ENCODE peak calls at places on chromosomes 1 and 21, in four cellular contexts. One of them, this sample, is unnamed.

GRCh38 chr1:17874231-17874630 is 119.1 kb downstream of the ACTL8 start:
- DNase-seq in stomach: no peak
- DNase-seq in IMR-90: peak; percentile 94
- DNase-seq in transverse colon: no peak
- DNase-seq in this sample: peak; percentile 97

GRCh38 chr1:185864889-185865288 is 130.7 kb downstream of the HMCN1 start:
- DNase-seq in transverse colon: no peak
- DNase-seq in IMR-90: peak; percentile 97
- DNase-seq in stomach: no peak
- DNase-seq in this sample: peak; percentile 78

GRCh38 chr21:16069713-16070112 is 339.9 kb downstream of the USP25 start:
- DNase-seq in transverse colon: no peak
- DNase-seq in IMR-90: peak; percentile 31
- DNase-seq in stomach: no peak
- DNase-seq in this sample: peak; percentile 10

GRCh38 chr1:85576256-85576641 is 4.3 kb upstream of the CCN1 start:
- DNase-seq in IMR-90: no peak
- DNase-seq in transverse colon: no peak
- DNase-seq in stomach: no peak
- DNase-seq in this sample: no peak

GRCh38 chr1:201593200-201593828 is 54.4 kb downstream of the NAV1 start:
- DNase-seq in stomach: no peak
- DNase-seq in transverse colon: peak; percentile 44
- DNase-seq in IMR-90: peak; percentile 97
- DNase-seq in this sample: peak; percentile 100

GRCh38 chr1:76075877-76076276 is 1.3 kb downstream of the ST6GALNAC3 start:
- DNase-seq in IMR-90: peak; percentile 9
- DNase-seq in stomach: no peak
- DNase-seq in transverse colon: no peak
- DNase-seq in this sample: no peak

GRCh38 chr1:37877991-37878544 is 18.7 kb upstream of the MTF1 start:
- DNase-seq in transverse colon: no peak
- DNase-seq in IMR-90: no peak
- DNase-seq in stomach: no peak
- DNase-seq in this sample: no peak

GRCh38 chr1:38029725-38030511 is 16.7 kb downstream of the POU3F1 start:
- DNase-seq in IMR-90: peak; percentile 62
- DNase-seq in stomach: no peak
- DNase-seq in transverse colon: peak; percentile 21
- DNase-seq in this sample: peak; percentile 49

GRCh38 chr1:232968965-232969364 is 18.6 kb downstream of the NTPCR start:
- DNase-seq in stomach: peak; percentile 58
- DNase-seq in IMR-90: peak; percentile 74
- DNase-seq in transverse colon: no peak
- DNase-seq in this sample: peak; percentile 51

GRCh38 chr1:162690672-162691434 is 58.6 kb downstream of the DDR2 start:
- DNase-seq in transverse colon: peak; percentile 35
- DNase-seq in stomach: no peak
- DNase-seq in IMR-90: peak; percentile 93
- DNase-seq in this sample: peak; percentile 97

GRCh38 chr1:53686371-53687267 is 52.3 kb downstream of the GLIS1 start:
- DNase-seq in stomach: no peak
- DNase-seq in transverse colon: no peak
- DNase-seq in IMR-90: peak; percentile 62
- DNase-seq in this sample: no peak

GRCh38 chr21:34335316-34335715 is 28.5 kb upstream of the KCNE2 start:
- DNase-seq in IMR-90: no peak
- DNase-seq in stomach: no peak
- DNase-seq in transverse colon: no peak
- DNase-seq in this sample: peak; percentile 89

GRCh38 chr1:160428655-160429054 is 28.3 kb downstream of the VANGL2 start:
- DNase-seq in IMR-90: peak; percentile 47
- DNase-seq in transverse colon: peak; percentile 75
- DNase-seq in stomach: peak; percentile 66
- DNase-seq in this sample: peak; percentile 40

GRCh38 chr1:25742316-25742715 is 57.7 kb upstream of the SELENON start:
- DNase-seq in stomach: no peak
- DNase-seq in IMR-90: no peak
- DNase-seq in transverse colon: no peak
- DNase-seq in this sample: no peak

GRCh38 chr1:89884718-89885596 is 64.1 kb downstream of the LRRC8D start:
- DNase-seq in IMR-90: peak; percentile 69
- DNase-seq in transverse colon: no peak
- DNase-seq in stomach: no peak
- DNase-seq in this sample: no peak

GRCh38 chr21:45109831-45110492 is 35.6 kb downstream of the ADARB1 start:
- DNase-seq in transverse colon: peak; percentile 52
- DNase-seq in IMR-90: no peak
- DNase-seq in stomach: no peak
- DNase-seq in this sample: no peak

GRCh38 chr1:32798191-32798590 is 19.0 kb downstream of the YARS1 start:
- DNase-seq in IMR-90: peak; percentile 84
- DNase-seq in stomach: no peak
- DNase-seq in transverse colon: no peak
- DNase-seq in this sample: no peak

GRCh38 chr1:54800899-54801759 is at the start of gene TTC22:
- DNase-seq in IMR-90: no peak
- DNase-seq in transverse colon: peak; percentile 88
- DNase-seq in stomach: peak; percentile 83
- DNase-seq in this sample: no peak

GRCh38 chr21:18499761-18500376 is 96.3 kb upstream of the TMPRSS15 start:
- DNase-seq in stomach: peak; percentile 40
- DNase-seq in transverse colon: peak; percentile 12
- DNase-seq in IMR-90: peak; percentile 13
- DNase-seq in this sample: peak; percentile 4

GRCh38 chr1:156383023-156383422 is 14.0 kb downstream of the RHBG start:
- DNase-seq in transverse colon: peak; percentile 60
- DNase-seq in IMR-90: peak; percentile 51
- DNase-seq in stomach: peak; percentile 71
- DNase-seq in this sample: peak; percentile 42

GRCh38 chr1:22851517-22851916 is 121.1 kb downstream of the LACTBL1 start:
- DNase-seq in IMR-90: no peak
- DNase-seq in transverse colon: no peak
- DNase-seq in stomach: no peak
- DNase-seq in this sample: no peak

GRCh38 chr1:45348609-45348965 is 8.3 kb upstream of the MUTYH start:
- DNase-seq in transverse colon: no peak
- DNase-seq in stomach: no peak
- DNase-seq in IMR-90: no peak
- DNase-seq in this sample: no peak

GRCh38 chr1:227343727-227344551 is 25.6 kb upstream of the CDC42BPA start:
- DNase-seq in IMR-90: peak; percentile 96
- DNase-seq in transverse colon: no peak
- DNase-seq in stomach: no peak
- DNase-seq in this sample: peak; percentile 95

GRCh38 chr1:9539829-9540550 is 725 bp downstream of the SLC25A33 start:
- DNase-seq in transverse colon: peak; percentile 58
- DNase-seq in stomach: peak; percentile 57
- DNase-seq in IMR-90: peak; percentile 21
- DNase-seq in this sample: peak; percentile 46

GRCh38 chr1:234007684-234008083 is 103.2 kb downstream of the SLC35F3 start:
- DNase-seq in transverse colon: no peak
- DNase-seq in IMR-90: no peak
- DNase-seq in stomach: no peak
- DNase-seq in this sample: no peak

GRCh38 chr21:34881894-34882371 is 167.2 kb downstream of the RUNX1 start:
- DNase-seq in stomach: no peak
- DNase-seq in transverse colon: no peak
- DNase-seq in IMR-90: peak; percentile 92
- DNase-seq in this sample: peak; percentile 81

GRCh38 chr1:43913051-43913501 is 20.5 kb upstream of the ARTN start:
- DNase-seq in IMR-90: no peak
- DNase-seq in stomach: no peak
- DNase-seq in transverse colon: peak; percentile 69
- DNase-seq in this sample: no peak
- H3K4me3 ChIP-seq in IMR-90: no peak overlapping the region
- H3K4me3 ChIP-seq in stomach: no peak overlapping the region
- H3K4me3 ChIP-seq in transverse colon: no peak overlapping the region
- H3K4me3 ChIP-seq in this sample: no peak overlapping the region

GRCh38 chr1:26994772-26995625 is 1.5 kb downstream of the TRNP1 start:
- DNase-seq in IMR-90: no peak
- DNase-seq in stomach: no peak
- DNase-seq in transverse colon: no peak
- DNase-seq in this sample: no peak
- H3K4me3 ChIP-seq in IMR-90: peak overlapping the region; percentile 95
- H3K4me3 ChIP-seq in stomach: peak overlapping the region; percentile 87
- H3K4me3 ChIP-seq in transverse colon: peak overlapping the region; percentile 45
- H3K4me3 ChIP-seq in this sample: peak overlapping the region; percentile 81

DNA sequence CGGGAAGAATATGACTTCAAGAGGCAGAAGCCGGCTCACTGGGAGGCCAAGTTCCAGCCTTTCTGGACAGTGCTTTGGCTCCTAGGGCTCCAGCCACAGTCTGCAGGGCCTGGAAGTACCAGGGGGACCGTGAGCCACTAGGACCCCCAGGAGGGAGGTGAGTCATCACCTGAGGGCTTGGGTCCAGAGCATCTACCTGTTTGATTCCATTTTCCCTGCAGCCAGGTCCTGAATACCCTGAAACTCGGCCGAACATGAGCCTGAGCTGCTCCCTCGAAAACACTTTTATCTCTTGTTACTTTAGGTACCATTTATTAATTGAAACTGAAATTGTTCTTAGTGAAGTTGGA is 164.1 kb downstream of the RYR2 start:
- DNase-seq in stomach: no peak
- DNase-seq in transverse colon: no peak
- DNase-seq in IMR-90: no peak
- DNase-seq in this sample: no peak
- H3K4me3 ChIP-seq in stomach: no peak overlapping the region
- H3K4me3 ChIP-seq in transverse colon: no peak overlapping the region
- H3K4me3 ChIP-seq in IMR-90: no peak overlapping the region
- H3K4me3 ChIP-seq in this sample: no peak overlapping the region

GRCh38 chr1:240739754-240740153 is 127.8 kb upstream of the GREM2 start:
- DNase-seq in IMR-90: peak; percentile 38
- DNase-seq in stomach: no peak
- DNase-seq in transverse colon: no peak
- DNase-seq in this sample: peak; percentile 49

GRCh38 chr1:240747907-240748306 is 136.0 kb upstream of the GREM2 start:
- DNase-seq in stomach: no peak
- DNase-seq in IMR-90: no peak
- DNase-seq in transverse colon: no peak
- DNase-seq in this sample: no peak

GRCh38 chr1:240739139-240739538 is 127.2 kb upstream of the GREM2 start:
- DNase-seq in stomach: no peak
- DNase-seq in transverse colon: no peak
- DNase-seq in IMR-90: no peak
- DNase-seq in this sample: peak; percentile 41

GRCh38 chr1:240737761-240738265 is 125.9 kb upstream of the GREM2 start:
- DNase-seq in transverse colon: no peak
- DNase-seq in IMR-90: no peak
- DNase-seq in stomach: no peak
- DNase-seq in this sample: no peak

GRCh38 chr1:240743696-240744095 is 131.7 kb upstream of the GREM2 start:
- DNase-seq in transverse colon: no peak
- DNase-seq in stomach: no peak
- DNase-seq in IMR-90: no peak
- DNase-seq in this sample: no peak
- H3K4me3 ChIP-seq in transverse colon: no peak overlapping the region
- H3K4me3 ChIP-seq in stomach: no peak overlapping the region
- H3K4me3 ChIP-seq in IMR-90: no peak overlapping the region
- H3K4me3 ChIP-seq in this sample: no peak overlapping the region

DNA sequence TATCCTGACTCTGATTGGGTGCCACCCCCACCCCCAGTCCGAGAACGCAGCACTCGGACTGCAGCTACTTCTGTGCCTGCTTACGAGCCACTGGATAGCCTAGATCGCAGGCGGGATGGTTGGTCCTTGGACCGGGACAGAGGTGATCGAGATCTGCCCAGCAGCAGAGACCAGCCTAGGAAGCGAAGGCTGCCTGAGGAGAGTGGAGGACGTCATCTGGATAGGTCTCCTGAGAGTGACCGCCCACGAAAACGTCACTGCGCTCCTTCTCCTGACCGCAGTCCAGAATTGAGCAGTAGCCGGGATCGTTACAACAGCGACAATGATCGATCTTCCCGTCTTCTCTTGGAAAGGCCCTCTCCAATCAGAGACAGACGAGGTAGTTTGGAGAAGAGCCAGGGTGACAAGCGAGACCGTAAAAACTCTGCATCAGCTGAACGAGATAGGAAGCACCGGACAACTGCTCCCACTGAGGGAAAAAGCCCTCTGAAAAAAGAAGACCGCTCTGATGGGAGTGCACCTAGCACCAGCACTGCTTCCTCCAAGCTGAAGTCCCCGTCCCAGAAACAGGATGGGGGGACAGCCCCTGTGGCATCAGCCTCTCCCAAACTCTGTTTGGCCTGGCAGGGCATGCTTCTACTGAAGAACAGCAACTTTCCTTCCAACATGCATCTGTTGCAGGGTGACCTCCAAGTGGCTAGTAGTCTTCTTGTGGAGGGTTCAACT is 2.1 kb downstream of the RBM15 start:
- DNase-seq in IMR-90: no peak
- DNase-seq in transverse colon: no peak
- DNase-seq in stomach: no peak
- DNase-seq in this sample: no peak
- H3K4me3 ChIP-seq in IMR-90: peak overlapping the region; percentile 9
- H3K4me3 ChIP-seq in transverse colon: no peak overlapping the region
- H3K4me3 ChIP-seq in stomach: no peak overlapping the region
- H3K4me3 ChIP-seq in this sample: peak overlapping the region; percentile 38

GRCh38 chr1:237507005-237507404 is 383.7 kb downstream of the ZP4 start:
- DNase-seq in IMR-90: no peak
- DNase-seq in transverse colon: no peak
- DNase-seq in stomach: no peak
- DNase-seq in this sample: no peak
- H3K4me3 ChIP-seq in IMR-90: no peak overlapping the region
- H3K4me3 ChIP-seq in transverse colon: no peak overlapping the region
- H3K4me3 ChIP-seq in stomach: no peak overlapping the region
- H3K4me3 ChIP-seq in this sample: no peak overlapping the region

GRCh38 chr1:1356796-1357401 is 1.5 kb downstream of the MXRA8 start:
- DNase-seq in stomach: peak; percentile 73
- DNase-seq in IMR-90: no peak
- DNase-seq in transverse colon: no peak
- DNase-seq in this sample: no peak
- H3K4me3 ChIP-seq in stomach: peak overlapping the region; percentile 51
- H3K4me3 ChIP-seq in IMR-90: peak overlapping the region; percentile 74
- H3K4me3 ChIP-seq in transverse colon: peak overlapping the region; percentile 40
- H3K4me3 ChIP-seq in this sample: peak overlapping the region; percentile 93